ENCODE peak calls at places on chromosome 6, in five cellular contexts. G, L, M, S and Q are unnamed samples.

GRCh38 chr6:132072831-132073230 is 121.7 kb upstream of the CCN2 start:
- DNase-seq in M (no peak), S (no peak), G (no peak), L (no peak), Q (no peak)

GRCh38 chr6:160128879-160129516 is 7.4 kb downstream of the SLC22A1 start:
- DNase-seq in M (no peak), L (no peak), S (no peak), G (no peak), Q (no peak)

GRCh38 chr6:36912583-36912982 is 26.8 kb downstream of the C6orf89 start:
- DNase-seq in L (peak), S (peak), M (no peak), G (peak), Q (no peak)

GRCh38 chr6:154786144-154786868 is 53.1 kb downstream of the SCAF8 start:
- DNase-seq in S (no peak), L (no peak), M (no peak), G (no peak), Q (no peak)

GRCh38 chr6:12891595-12891994 is 175.0 kb downstream of the PHACTR1 start:
- DNase-seq in L (no peak), G (no peak), M (no peak), S (no peak), Q (no peak)

GRCh38 chr6:50977796-50978195 is 159.1 kb downstream of the TFAP2B start:
- DNase-seq in S (no peak), L (no peak), G (no peak), M (no peak), Q (no peak)

GRCh38 chr6:33014841-33015634 is 5.6 kb upstream of the HLA-DOA start:
- DNase-seq in G (peak), M (peak), S (peak), L (peak), Q (peak)

GRCh38 chr6:110181131-110182027 is 1.2 kb downstream of the CDC40 start:
- DNase-seq in G (peak), M (no peak), L (no peak), S (no peak), Q (no peak)

GRCh38 chr6:33112148-33112547 is 36.4 kb downstream of the HLA-DPB1 start:
- DNase-seq in L (no peak), G (peak), M (no peak), S (peak), Q (no peak)

GRCh38 chr6:393391-394221 is 2.1 kb downstream of the IRF4 start:
- DNase-seq in S (no peak), M (no peak), G (no peak), L (no peak), Q (no peak)

GRCh38 chr6:3687847-3688246 is 63.7 kb downstream of the PXDC1 start:
- DNase-seq in L (no peak), S (no peak), G (no peak), M (no peak), Q (no peak)

GRCh38 chr6:118894425-118895240 is 681 bp downstream of the ASF1A start:
- DNase-seq in G (peak), M (peak), L (peak), S (peak), Q (no peak)

GRCh38 chr6:57097596-57097995 is 7.6 kb downstream of the ZNF451 start:
- DNase-seq in S (peak), G (no peak), L (no peak), M (no peak), Q (no peak)

GRCh38 chr6:18384621-18385020 is 2.5 kb upstream of the RNF144B start:
- DNase-seq in L (no peak), G (no peak), M (no peak), S (no peak), Q (no peak)

GRCh38 chr6:89436226-89436625 is 3.3 kb downstream of the ANKRD6 start:
- DNase-seq in G (no peak), S (no peak), L (no peak), M (no peak), Q (no peak)

GRCh38 chr6:99612551-99613397 is 6.1 kb downstream of the PRDM13 start:
- DNase-seq in M (no peak), G (no peak), S (no peak), L (no peak), Q (no peak)